ENCODE peak calls at places on chromosomes 2 and 18, in four cellular contexts. V, B, C and U are unnamed samples.

GRCh38 chr2:238098854-238099708 is 1.1 kb upstream of the ESPNL start:
- DNase-seq in B (no peak), C (no peak), V (no peak), U (peak; percentile 5)

GRCh38 chr2:205706769-205707375 is 24.6 kb downstream of the NRP2 start:
- DNase-seq in V (no peak), C (no peak), B (peak; percentile 98), U (no peak)

GRCh38 chr2:42369551-42370229 is 8.7 kb upstream of the COX7A2L start:
- DNase-seq in C (no peak), V (no peak), B (no peak), U (no peak)

GRCh38 chr18:74139888-74140287 is 7.7 kb downstream of the FBXO15 start:
- DNase-seq in V (no peak), B (peak; percentile 59), C (no peak), U (peak; percentile 28)

GRCh38 chr2:84631047-84631446 is 114.7 kb downstream of the DNAH6 start:
- DNase-seq in B (peak; percentile 63), C (no peak), V (no peak), U (no peak)

GRCh38 chr2:81901017-81901416 is 1596.5 kb upstream of the LRRTM1 start:
- DNase-seq in B (no peak), C (no peak), V (no peak), U (no peak)

GRCh38 chr2:186887107-186888090 is 38.4 kb upstream of the ZSWIM2 start:
- DNase-seq in B (no peak), C (no peak), V (no peak), U (no peak)

GRCh38 chr2:178521304-178522150 is 41.3 kb downstream of the PLEKHA3 start:
- DNase-seq in B (no peak), C (no peak), V (no peak), U (no peak)

GRCh38 chr2:190970872-190971506 is 43.0 kb downstream of the STAT1 start:
- DNase-seq in B (no peak), C (no peak), V (no peak), U (no peak)

GRCh38 chr18:62486290-62486964 is 36.4 kb upstream of the ZCCHC2 start:
- DNase-seq in B (peak; percentile 36), C (no peak), V (no peak), U (no peak)

GRCh38 chr2:15665943-15666460 is 74.3 kb downstream of the DDX1 start:
- DNase-seq in B (no peak), C (no peak), V (no peak), U (no peak)

GRCh38 chr2:4291430-4291829 is 588.1 kb downstream of the DCDC2C start:
- DNase-seq in B (no peak), V (no peak), C (no peak), U (no peak)

GRCh38 chr2:156115338-156115737 is 217.2 kb downstream of the NR4A2 start:
- DNase-seq in B (peak; percentile 78), C (no peak), V (no peak), U (no peak)

GRCh38 chr2:18149660-18150246 is 271.3 kb downstream of the KCNS3 start:
- DNase-seq in C (no peak), V (no peak), B (peak; percentile 49), U (no peak)

GRCh38 chr2:45826889-45827635 is 175.6 kb downstream of the PRKCE start:
- DNase-seq in C (no peak), B (peak; percentile 85), V (peak; percentile 15), U (no peak)

GRCh38 chr2:68336192-68336591 is 16.4 kb upstream of the CNRIP1 start:
- DNase-seq in C (no peak), V (no peak), B (peak; percentile 81), U (no peak)

GRCh38 chr18:7805880-7806279 is 238.8 kb downstream of the PTPRM start:
- DNase-seq in V (no peak), C (no peak), B (no peak), U (no peak)

GRCh38 chr2:217394510-217395351 is 534.9 kb upstream of the TNP1 start:
- DNase-seq in C (no peak), B (peak; percentile 70), V (no peak), U (no peak)

GRCh38 chr2:109204412-109204811 is 75.4 kb downstream of the SH3RF3 start:
- DNase-seq in V (no peak), B (no peak), C (no peak), U (no peak)